ENCODE peak calls at places on chromosomes 4 and X, in five cellular contexts. One of them, this sample, is unnamed.

GRCh38 chr4:8323947-8324555 is 54.5 kb downstream of the HTRA3 start:
- DNase-seq in A549: no peak
- DNase-seq in K562: no peak
- DNase-seq in GM12878: no peak
- DNase-seq in HepG2: no peak
- DNase-seq in this sample: no peak

GRCh38 chr4:138627096-138627495 is 384.9 kb upstream of the SLC7A11 start:
- DNase-seq in K562: no peak
- DNase-seq in A549: no peak
- DNase-seq in GM12878: no peak
- DNase-seq in HepG2: no peak
- DNase-seq in this sample: no peak

GRCh38 chrX:24154490-24155034 is 5.0 kb downstream of the ZFX start:
- DNase-seq in A549: no peak
- DNase-seq in GM12878: no peak
- DNase-seq in K562: no peak
- DNase-seq in HepG2: no peak
- DNase-seq in this sample: no peak

GRCh38 chrX:138945219-138945618 is 233.7 kb upstream of the FGF13 start:
- DNase-seq in A549: no peak
- DNase-seq in GM12878: no peak
- DNase-seq in K562: no peak
- DNase-seq in HepG2: no peak
- DNase-seq in this sample: no peak

GRCh38 chr4:86117781-86118302 is 242.0 kb downstream of the MAPK10 start:
- DNase-seq in K562: no peak
- DNase-seq in A549: peak
- DNase-seq in HepG2: no peak
- DNase-seq in GM12878: no peak
- DNase-seq in this sample: no peak

GRCh38 chr4:103306870-103307345 is 108.8 kb upstream of the CENPE start:
- DNase-seq in K562: no peak
- DNase-seq in HepG2: peak
- DNase-seq in GM12878: no peak
- DNase-seq in A549: no peak
- DNase-seq in this sample: no peak

GRCh38 chr4:7192252-7193039 is at the start of gene SORCS2:
- DNase-seq in K562: peak
- DNase-seq in A549: peak
- DNase-seq in GM12878: no peak
- DNase-seq in HepG2: peak
- DNase-seq in this sample: peak

GRCh38 chrX:128928636-128929035 is 594.7 kb downstream of the SMARCA1 start:
- DNase-seq in K562: no peak
- DNase-seq in A549: no peak
- DNase-seq in HepG2: no peak
- DNase-seq in GM12878: no peak
- DNase-seq in this sample: no peak

GRCh38 chrX:8724176-8724757 is 7.7 kb downstream of the ANOS1 start:
- DNase-seq in GM12878: no peak
- DNase-seq in A549: peak
- DNase-seq in K562: no peak
- DNase-seq in HepG2: no peak
- DNase-seq in this sample: peak

GRCh38 chr4:184873039-184873438 is 47.3 kb upstream of the ACSL1 start:
- DNase-seq in A549: no peak
- DNase-seq in K562: no peak
- DNase-seq in GM12878: no peak
- DNase-seq in HepG2: no peak
- DNase-seq in this sample: no peak

GRCh38 chrX:2387614-2388239 is 113.0 kb downstream of the DHRSX start:
- DNase-seq in HepG2: no peak
- DNase-seq in K562: no peak
- DNase-seq in GM12878: no peak
- DNase-seq in A549: no peak
- DNase-seq in this sample: no peak

GRCh38 chr4:69763233-69763632 is 2.8 kb upstream of the SULT1B1 start:
- DNase-seq in A549: no peak
- DNase-seq in K562: no peak
- DNase-seq in HepG2: no peak
- DNase-seq in GM12878: no peak
- DNase-seq in this sample: no peak

GRCh38 chr4:7228734-7229133 is 36.4 kb downstream of the SORCS2 start:
- DNase-seq in A549: no peak
- DNase-seq in HepG2: no peak
- DNase-seq in GM12878: no peak
- DNase-seq in K562: no peak
- DNase-seq in this sample: no peak

GRCh38 chr4:185730849-185731608 is 81.0 kb downstream of the SORBS2 start:
- DNase-seq in K562: no peak
- DNase-seq in HepG2: no peak
- DNase-seq in GM12878: no peak
- DNase-seq in A549: no peak
- DNase-seq in this sample: no peak

GRCh38 chr4:111283066-111283677 is 660.3 kb upstream of the PITX2 start:
- DNase-seq in HepG2: peak
- DNase-seq in K562: peak
- DNase-seq in A549: peak
- DNase-seq in GM12878: no peak
- DNase-seq in this sample: peak

GRCh38 chrX:96564595-96564994 is 120.0 kb upstream of the DIAPH2 start:
- DNase-seq in HepG2: no peak
- DNase-seq in A549: no peak
- DNase-seq in K562: no peak
- DNase-seq in GM12878: no peak
- DNase-seq in this sample: no peak

GRCh38 chr4:97028785-97029184 is 1114.5 kb downstream of the STPG2 start:
- DNase-seq in HepG2: no peak
- DNase-seq in GM12878: no peak
- DNase-seq in K562: no peak
- DNase-seq in A549: no peak
- DNase-seq in this sample: no peak

GRCh38 chrX:9466115-9466495 is 1.2 kb downstream of the TBL1X start:
- DNase-seq in A549: peak
- DNase-seq in K562: no peak
- DNase-seq in HepG2: no peak
- DNase-seq in GM12878: no peak
- DNase-seq in this sample: peak

GRCh38 chr4:16524911-16525574 is 298.8 kb upstream of the TAPT1 start:
- DNase-seq in K562: no peak
- DNase-seq in GM12878: no peak
- DNase-seq in A549: no peak
- DNase-seq in HepG2: no peak
- DNase-seq in this sample: no peak

GRCh38 chrX:9627827-9628406 is 137.7 kb downstream of the GPR143 start:
- DNase-seq in K562: no peak
- DNase-seq in GM12878: no peak
- DNase-seq in HepG2: no peak
- DNase-seq in A549: no peak
- DNase-seq in this sample: no peak

GRCh38 chr4:75015627-75016026 is 82.7 kb downstream of the PARM1 start:
- DNase-seq in A549: no peak
- DNase-seq in K562: no peak
- DNase-seq in HepG2: no peak
- DNase-seq in GM12878: no peak
- DNase-seq in this sample: no peak

GRCh38 chr4:11675051-11675800 is 246.5 kb upstream of the HS3ST1 start:
- DNase-seq in A549: no peak
- DNase-seq in GM12878: no peak
- DNase-seq in K562: no peak
- DNase-seq in HepG2: no peak
- DNase-seq in this sample: no peak

GRCh38 chr4:185305979-185306442 is 89.7 kb downstream of the LRP2BP start:
- DNase-seq in A549: peak
- DNase-seq in GM12878: no peak
- DNase-seq in K562: no peak
- DNase-seq in HepG2: no peak
- DNase-seq in this sample: no peak

GRCh38 chrX:63503541-63503940 is 152.4 kb upstream of the SPIN4 start:
- DNase-seq in K562: no peak
- DNase-seq in HepG2: no peak
- DNase-seq in A549: peak
- DNase-seq in GM12878: no peak
- DNase-seq in this sample: no peak

GRCh38 chr4:122819708-122820449 is 6.8 kb upstream of the FGF2 start:
- DNase-seq in K562: no peak
- DNase-seq in GM12878: no peak
- DNase-seq in A549: peak
- DNase-seq in HepG2: no peak
- DNase-seq in this sample: no peak

GRCh38 chrX:41184312-41184711 is 99.1 kb downstream of the USP9X start:
- DNase-seq in GM12878: peak
- DNase-seq in HepG2: no peak
- DNase-seq in A549: no peak
- DNase-seq in K562: no peak
- DNase-seq in this sample: no peak

GRCh38 chr4:41009411-41009810 is 204.9 kb downstream of the APBB2 start:
- DNase-seq in GM12878: no peak
- DNase-seq in K562: no peak
- DNase-seq in A549: peak
- DNase-seq in HepG2: no peak
- DNase-seq in this sample: no peak
- TF ChIP-seq ESRRA in GM12878: no peak
- TF ChIP-seq ESRRA in K562: no peak
- TF ChIP-seq ESRRA in A549: no peak
- TF ChIP-seq ESRRA in HepG2: no peak
- TF ChIP-seq ESRRA in this sample: no peak

DNA sequence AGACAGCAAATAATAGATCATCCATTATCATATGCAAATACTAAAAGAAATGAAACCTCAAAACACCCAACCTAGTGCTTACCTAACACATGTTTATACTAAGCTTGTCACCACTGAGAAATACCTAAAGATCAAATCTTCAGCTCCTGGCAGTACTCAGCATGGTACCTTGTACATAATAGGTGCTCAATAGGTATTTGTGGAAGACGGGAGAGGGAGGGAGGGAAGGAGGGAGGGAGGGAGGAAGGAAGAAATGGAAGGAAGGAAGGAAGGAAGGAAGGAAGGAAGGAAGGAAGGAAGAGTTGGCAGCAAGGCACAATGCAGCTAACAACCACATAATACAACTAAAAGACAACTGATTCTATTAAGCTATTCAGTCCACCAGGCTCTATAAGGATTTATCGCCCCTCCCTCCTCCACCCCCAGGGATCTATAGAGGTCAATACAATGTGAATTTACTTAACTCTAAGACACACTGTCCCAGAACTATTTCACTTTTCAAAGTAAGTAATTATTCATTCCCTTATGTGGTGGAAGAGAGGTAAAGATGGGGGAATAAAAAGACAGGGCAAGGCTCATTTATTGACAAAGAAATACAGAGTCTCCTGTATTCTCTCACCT is 328.9 kb downstream of the PAPSS1 start:
- DNase-seq in GM12878: no peak
- DNase-seq in HepG2: no peak
- DNase-seq in K562: no peak
- DNase-seq in A549: no peak
- DNase-seq in this sample: no peak
- TF ChIP-seq ESRRA in GM12878: no peak
- TF ChIP-seq ESRRA in HepG2: no peak
- TF ChIP-seq ESRRA in K562: no peak
- TF ChIP-seq ESRRA in A549: no peak
- TF ChIP-seq ESRRA in this sample: no peak

GRCh38 chr4:10093801-10094552 is 22.6 kb downstream of the WDR1 start:
- DNase-seq in GM12878: no peak
- DNase-seq in HepG2: no peak
- DNase-seq in K562: no peak
- DNase-seq in A549: no peak
- DNase-seq in this sample: no peak
- TF ChIP-seq ESRRA in GM12878: no peak
- TF ChIP-seq ESRRA in HepG2: no peak
- TF ChIP-seq ESRRA in K562: no peak
- TF ChIP-seq ESRRA in A549: no peak
- TF ChIP-seq ESRRA in this sample: no peak

GRCh38 chr4:38279650-38280322 is 319.6 kb downstream of the PTTG2 start:
- DNase-seq in K562: no peak
- DNase-seq in HepG2: no peak
- DNase-seq in A549: no peak
- DNase-seq in GM12878: no peak
- DNase-seq in this sample: no peak

GRCh38 chr4:38280323-38280706 is 320.1 kb downstream of the PTTG2 start:
- DNase-seq in K562: no peak
- DNase-seq in A549: no peak
- DNase-seq in HepG2: no peak
- DNase-seq in GM12878: no peak
- DNase-seq in this sample: no peak

GRCh38 chr4:38281416-38282071 is 321.3 kb downstream of the PTTG2 start:
- DNase-seq in HepG2: no peak
- DNase-seq in A549: no peak
- DNase-seq in K562: no peak
- DNase-seq in GM12878: no peak
- DNase-seq in this sample: no peak

GRCh38 chr4:38278255-38278654 is 318.1 kb downstream of the PTTG2 start:
- DNase-seq in HepG2: no peak
- DNase-seq in GM12878: no peak
- DNase-seq in K562: no peak
- DNase-seq in A549: no peak
- DNase-seq in this sample: no peak

GRCh38 chr4:38279077-38279476 is 318.9 kb downstream of the PTTG2 start:
- DNase-seq in HepG2: no peak
- DNase-seq in GM12878: no peak
- DNase-seq in K562: no peak
- DNase-seq in A549: no peak
- DNase-seq in this sample: no peak
- TF ChIP-seq ESRRA in HepG2: no peak
- TF ChIP-seq ESRRA in GM12878: no peak
- TF ChIP-seq ESRRA in K562: no peak
- TF ChIP-seq ESRRA in A549: no peak
- TF ChIP-seq ESRRA in this sample: no peak

GRCh38 chr4:156638332-156638731 is 333.3 kb downstream of the PDGFC start:
- DNase-seq in K562: no peak
- DNase-seq in GM12878: no peak
- DNase-seq in A549: no peak
- DNase-seq in HepG2: no peak
- DNase-seq in this sample: no peak

GRCh38 chr4:156635046-156635445 is 336.6 kb downstream of the PDGFC start:
- DNase-seq in GM12878: no peak
- DNase-seq in K562: no peak
- DNase-seq in A549: no peak
- DNase-seq in HepG2: no peak
- DNase-seq in this sample: no peak

GRCh38 chr4:156634612-156635011 is 337.0 kb downstream of the PDGFC start:
- DNase-seq in K562: no peak
- DNase-seq in GM12878: no peak
- DNase-seq in HepG2: no peak
- DNase-seq in A549: no peak
- DNase-seq in this sample: no peak

GRCh38 chr4:156636398-156636797 is 335.2 kb downstream of the PDGFC start:
- DNase-seq in A549: no peak
- DNase-seq in GM12878: no peak
- DNase-seq in K562: no peak
- DNase-seq in HepG2: no peak
- DNase-seq in this sample: no peak

GRCh38 chr4:156633846-156634245 is 337.8 kb downstream of the PDGFC start:
- DNase-seq in K562: no peak
- DNase-seq in A549: no peak
- DNase-seq in HepG2: no peak
- DNase-seq in GM12878: no peak
- DNase-seq in this sample: no peak
- TF ChIP-seq ESRRA in K562: no peak
- TF ChIP-seq ESRRA in A549: no peak
- TF ChIP-seq ESRRA in HepG2: no peak
- TF ChIP-seq ESRRA in GM12878: no peak
- TF ChIP-seq ESRRA in this sample: no peak